ENCODE peak calls at places on chromosomes 5 and 9, in ten cellular contexts. G is Panc1, P is breast epithelium, E is stomach, J is transverse colon, L is K562, Y is GM12878, D is HCT116, Q is SK-N-SH, U is GM12891. S is an unnamed sample.

GRCh38 chr5:38369692-38370091 is 111.3 kb downstream of the EGFLAM start:
- DNase-seq in G (no peak), P (no peak), E (no peak), J (no peak), L (no peak), Y (no peak), D (no peak), Q (no peak), U (no peak), S (no peak)

GRCh38 chr5:130323804-130324454 is 419.7 kb downstream of the CHSY3 start:
- DNase-seq in G (no peak), P (no peak), E (no peak), J (no peak), L (no peak), Y (peak), D (no peak), Q (no peak), U (no peak), S (no peak)

GRCh38 chr5:149426931-149427330 is 47.8 kb upstream of the IL17B start:
- DNase-seq in G (no peak), P (no peak), E (no peak), J (no peak), L (no peak), Y (no peak), D (no peak), Q (no peak), U (no peak), S (no peak)

GRCh38 chr5:132949151-132949550 is 14.3 kb downstream of the AFF4 start:
- DNase-seq in G (no peak), P (no peak), E (no peak), J (no peak), L (no peak), Y (no peak), D (no peak), Q (no peak), U (no peak), S (no peak)

GRCh38 chr9:127721391-127721821 is 5.5 kb downstream of the TTC16 start:
- DNase-seq in G (no peak), P (no peak), E (no peak), J (peak), L (no peak), Y (no peak), D (peak), Q (no peak), U (no peak), S (no peak)

GRCh38 chr9:33287087-33287490 is 3.2 kb upstream of the NFX1 start:
- DNase-seq in G (no peak), P (no peak), E (peak), J (peak), L (peak), Y (no peak), D (peak), Q (peak), U (no peak), S (peak)

GRCh38 chr9:130302785-130303612 is 37.4 kb downstream of the HMCN2 start:
- DNase-seq in G (no peak), P (no peak), E (no peak), J (no peak), L (no peak), Y (no peak), D (no peak), Q (no peak), U (no peak), S (no peak)

GRCh38 chr9:69468380-69468779 is 143.4 kb downstream of the ENTREP1 start:
- DNase-seq in G (no peak), P (no peak), E (no peak), J (no peak), L (no peak), Y (no peak), D (no peak), Q (no peak), U (no peak), S (no peak)

GRCh38 chr9:107273634-107274033 is 9.4 kb upstream of the RAD23B start:
- DNase-seq in G (no peak), P (no peak), E (no peak), J (no peak), L (no peak), Y (no peak), D (no peak), Q (no peak), U (no peak), S (no peak)

GRCh38 chr9:13719981-13720380 is 440.5 kb upstream of the MPDZ start:
- DNase-seq in G (no peak), P (no peak), E (no peak), J (no peak), L (no peak), Y (no peak), D (no peak), Q (no peak), U (no peak), S (no peak)

GRCh38 chr5:137498736-137499505 is at the start of gene SPOCK1:
- DNase-seq in G (no peak), P (peak), E (peak), J (peak), L (peak), Y (no peak), D (peak), Q (peak), U (peak), S (peak)

GRCh38 chr5:92977766-92978555 is 603.1 kb downstream of the NR2F1-AS1 start:
- DNase-seq in G (no peak), P (no peak), E (no peak), J (no peak), L (no peak), Y (no peak), D (no peak), Q (no peak), U (no peak), S (no peak)

GRCh38 chr9:114405294-114406034 is 17.7 kb upstream of the AKNA start:
- DNase-seq in G (no peak), P (peak), E (peak), J (peak), L (peak), Y (no peak), D (peak), Q (peak), U (peak), S (peak)

GRCh38 chr5:10519729-10520128 is 44.1 kb upstream of the ANKRD33B start:
- DNase-seq in G (no peak), P (no peak), E (no peak), J (no peak), L (no peak), Y (no peak), D (no peak), Q (no peak), U (no peak), S (no peak)

GRCh38 chr5:172749881-172750608 is 20.9 kb downstream of the DUSP1 start:
- DNase-seq in G (no peak), P (no peak), E (no peak), J (peak), L (no peak), Y (no peak), D (no peak), Q (no peak), U (no peak), S (no peak)

GRCh38 chr5:172749076-172749475 is 21.9 kb downstream of the DUSP1 start:
- DNase-seq in G (no peak), P (no peak), E (no peak), J (no peak), L (no peak), Y (no peak), D (no peak), Q (no peak), U (no peak), S (no peak)

GRCh38 chr5:172747471-172747870 is 23.5 kb downstream of the DUSP1 start:
- DNase-seq in G (no peak), P (no peak), E (no peak), J (no peak), L (no peak), Y (no peak), D (no peak), Q (no peak), U (no peak), S (no peak)

GRCh38 chr5:172746725-172747124 is 24.3 kb downstream of the DUSP1 start:
- DNase-seq in G (no peak), P (no peak), E (no peak), J (no peak), L (no peak), Y (no peak), D (no peak), Q (no peak), U (no peak), S (no peak)

GRCh38 chr5:172748341-172748843 is 22.6 kb downstream of the DUSP1 start:
- DNase-seq in G (no peak), P (no peak), E (no peak), J (no peak), L (no peak), Y (no peak), D (no peak), Q (no peak), U (no peak), S (peak)
- TF ChIP-seq POLR2AphosphoS5 in G (no peak), P (peak), E (peak), J (peak), L (no peak), Y (no peak), D (no peak), Q (no peak), U (no peak), S (peak)

GRCh38 chr9:72998363-72998762 is 45.5 kb upstream of the ALDH1A1 start:
- DNase-seq in G (no peak), P (no peak), E (no peak), J (no peak), L (no peak), Y (no peak), D (no peak), Q (no peak), U (no peak), S (no peak)
- TF ChIP-seq POLR2AphosphoS5 in G (no peak), P (no peak), E (no peak), J (no peak), L (no peak), Y (no peak), D (no peak), Q (no peak), U (no peak), S (no peak)

GRCh38 chr9:5639816-5640215 is 10.9 kb downstream of the RIC1 start:
- DNase-seq in G (no peak), P (no peak), E (no peak), J (no peak), L (no peak), Y (no peak), D (no peak), Q (no peak), U (no peak), S (no peak)

GRCh38 chr9:5633243-5633642 is 4.3 kb downstream of the RIC1 start:
- DNase-seq in G (no peak), P (no peak), E (no peak), J (no peak), L (peak), Y (no peak), D (no peak), Q (no peak), U (no peak), S (no peak)

GRCh38 chr9:5631021-5631420 is 2.1 kb downstream of the RIC1 start:
- DNase-seq in G (no peak), P (no peak), E (no peak), J (no peak), L (no peak), Y (no peak), D (no peak), Q (no peak), U (no peak), S (no peak)

GRCh38 chr9:5632540-5632939 is 3.6 kb downstream of the RIC1 start:
- DNase-seq in G (no peak), P (no peak), E (no peak), J (no peak), L (no peak), Y (no peak), D (no peak), Q (no peak), U (no peak), S (no peak)

GRCh38 chr9:5635390-5635789 is 6.5 kb downstream of the RIC1 start:
- DNase-seq in G (no peak), P (no peak), E (no peak), J (no peak), L (no peak), Y (no peak), D (no peak), Q (no peak), U (no peak), S (no peak)
- TF ChIP-seq POLR2AphosphoS5 in G (no peak), P (no peak), E (no peak), J (no peak), L (no peak), Y (no peak), D (no peak), Q (no peak), U (no peak), S (no peak)

GRCh38 chr9:137266589-137267453 is 10.7 kb upstream of the TOR4A start:
- DNase-seq in G (no peak), P (no peak), E (no peak), J (no peak), L (no peak), Y (no peak), D (no peak), Q (no peak), U (no peak), S (peak)

GRCh38 chr9:137267933-137268355 is 9.6 kb upstream of the TOR4A start:
- DNase-seq in G (no peak), P (no peak), E (no peak), J (no peak), L (no peak), Y (peak), D (no peak), Q (no peak), U (no peak), S (no peak)

GRCh38 chr9:137269231-137269772 is 8.2 kb upstream of the TOR4A start:
- DNase-seq in G (no peak), P (no peak), E (peak), J (peak), L (no peak), Y (peak), D (no peak), Q (no peak), U (no peak), S (peak)

GRCh38 chr9:137270929-137271695 is 6.4 kb upstream of the TOR4A start:
- DNase-seq in G (no peak), P (no peak), E (no peak), J (no peak), L (no peak), Y (no peak), D (no peak), Q (no peak), U (no peak), S (peak)

DNA sequence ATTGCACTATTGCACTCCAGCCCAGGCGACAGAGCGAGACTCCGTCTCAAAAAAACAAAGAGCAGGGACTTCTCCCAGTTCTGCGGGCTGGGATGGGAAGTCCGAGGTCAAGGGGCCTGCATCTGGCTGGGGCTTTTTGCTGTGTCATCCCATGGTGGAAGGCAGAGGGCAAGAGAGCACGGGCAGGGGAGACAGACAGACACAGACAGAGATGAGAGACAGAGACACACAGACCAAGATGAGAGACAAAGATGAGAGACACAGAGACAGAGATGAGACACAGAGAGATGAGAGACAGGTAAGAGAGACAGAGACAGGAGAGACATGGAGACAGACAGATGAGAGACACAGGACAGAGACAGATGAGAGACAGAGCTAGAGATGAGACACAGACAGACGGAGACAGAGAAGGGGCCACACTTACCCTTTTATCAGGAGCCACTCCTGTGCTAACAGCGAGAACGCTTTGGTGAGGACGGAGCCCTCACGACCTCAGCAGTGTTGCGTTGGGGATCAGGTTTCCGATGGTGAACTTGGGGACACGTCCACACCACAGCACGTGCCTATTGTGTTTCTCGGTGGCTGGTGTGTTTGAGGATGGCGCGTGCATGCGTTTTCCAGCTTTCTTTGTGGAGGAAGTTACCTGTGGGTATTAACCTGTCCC is 8.9 kb upstream of the TOR4A start:
- DNase-seq in G (no peak), P (no peak), E (no peak), J (no peak), L (peak), Y (no peak), D (no peak), Q (no peak), U (no peak), S (no peak)
- TF ChIP-seq POLR2AphosphoS5 in G (no peak), P (no peak), E (no peak), J (no peak), L (no peak), Y (no peak), D (no peak), Q (no peak), U (no peak), S (no peak)

GRCh38 chr9:27573699-27574265 is 501 bp upstream of the C9orf72 start:
- DNase-seq in G (peak), P (peak), E (peak), J (peak), L (peak), Y (peak), D (peak), Q (peak), U (peak), S (peak)

GRCh38 chr9:27572566-27572917 is 739 bp downstream of the C9orf72 start:
- DNase-seq in G (no peak), P (no peak), E (peak), J (peak), L (peak), Y (no peak), D (no peak), Q (peak), U (no peak), S (no peak)

GRCh38 chr9:27572036-27572435 is 1.2 kb downstream of the C9orf72 start:
- DNase-seq in G (no peak), P (no peak), E (no peak), J (no peak), L (no peak), Y (no peak), D (no peak), Q (no peak), U (no peak), S (no peak)

GRCh38 chr9:27569406-27569805 is 3.9 kb downstream of the C9orf72 start:
- DNase-seq in G (no peak), P (no peak), E (no peak), J (no peak), L (no peak), Y (no peak), D (no peak), Q (no peak), U (no peak), S (no peak)

DNA sequence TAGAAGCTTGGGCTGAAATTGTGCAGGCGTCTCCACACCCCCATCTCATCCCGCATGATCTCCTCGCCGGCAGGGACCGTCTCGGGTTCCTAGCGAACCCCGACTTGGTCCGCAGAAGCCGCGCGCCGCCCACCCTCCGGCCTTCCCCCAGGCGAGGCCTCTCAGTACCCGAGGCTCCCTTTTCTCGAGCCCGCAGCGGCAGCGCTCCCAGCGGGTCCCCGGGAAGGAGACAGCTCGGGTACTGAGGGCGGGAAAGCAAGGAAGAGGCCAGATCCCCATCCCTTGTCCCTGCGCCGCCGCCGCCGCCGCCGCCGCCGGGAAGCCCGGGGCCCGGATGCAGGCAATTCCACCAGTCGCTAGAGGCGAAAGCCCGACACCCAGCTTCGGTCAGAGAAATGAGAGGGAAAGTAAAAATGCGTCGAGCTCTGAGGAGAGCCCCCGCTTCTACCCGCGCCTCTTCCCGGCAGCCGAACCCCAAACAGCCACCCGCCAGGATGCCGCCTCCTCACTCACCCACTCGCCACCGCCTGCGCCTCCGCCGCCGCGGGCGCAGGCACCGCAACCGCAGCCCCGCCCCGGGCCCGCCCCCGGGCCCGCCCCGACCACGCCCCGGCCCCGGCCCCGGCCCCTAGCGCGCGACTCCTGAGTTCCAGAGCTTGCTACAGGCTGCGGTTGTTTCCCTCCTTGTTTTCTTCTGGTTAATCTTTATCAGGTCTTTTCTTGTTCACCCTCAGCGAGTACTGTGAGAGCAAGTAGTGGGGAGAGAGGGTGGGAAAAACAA is at the start of gene C9orf72:
- DNase-seq in G (no peak), P (peak), E (peak), J (peak), L (peak), Y (no peak), D (no peak), Q (peak), U (peak), S (peak)
- TF ChIP-seq POLR2AphosphoS5 in G (no peak), P (peak), E (peak), J (peak), L (no peak), Y (peak), D (peak), Q (peak), U (peak), S (no peak)

GRCh38 chr9:97982719-97983523 is at the start of gene ANP32B:
- DNase-seq in G (peak), P (peak), E (peak), J (peak), L (peak), Y (peak), D (peak), Q (peak), U (peak), S (peak)
- TF ChIP-seq POLR2AphosphoS5 in G (peak), P (peak), E (peak), J (no peak), L (peak), Y (peak), D (peak), Q (peak), U (peak), S (no peak)

GRCh38 chr9:34989056-34989945 is at the start of gene DNAJB5:
- DNase-seq in G (peak), P (peak), E (peak), J (peak), L (peak), Y (peak), D (peak), Q (peak), U (peak), S (peak)

GRCh38 chr9:34990908-34991832 is 1.6 kb downstream of the DNAJB5 start:
- DNase-seq in G (no peak), P (no peak), E (no peak), J (no peak), L (no peak), Y (no peak), D (no peak), Q (no peak), U (no peak), S (no peak)

GRCh38 chr9:34991833-34992375 is 2.4 kb downstream of the DNAJB5 start:
- DNase-seq in G (no peak), P (no peak), E (no peak), J (no peak), L (peak), Y (no peak), D (peak), Q (no peak), U (no peak), S (peak)

GRCh38 chr9:34988218-34989055 is 1.1 kb upstream of the DNAJB5 start:
- DNase-seq in G (no peak), P (no peak), E (no peak), J (peak), L (no peak), Y (no peak), D (no peak), Q (peak), U (no peak), S (peak)

DNA sequence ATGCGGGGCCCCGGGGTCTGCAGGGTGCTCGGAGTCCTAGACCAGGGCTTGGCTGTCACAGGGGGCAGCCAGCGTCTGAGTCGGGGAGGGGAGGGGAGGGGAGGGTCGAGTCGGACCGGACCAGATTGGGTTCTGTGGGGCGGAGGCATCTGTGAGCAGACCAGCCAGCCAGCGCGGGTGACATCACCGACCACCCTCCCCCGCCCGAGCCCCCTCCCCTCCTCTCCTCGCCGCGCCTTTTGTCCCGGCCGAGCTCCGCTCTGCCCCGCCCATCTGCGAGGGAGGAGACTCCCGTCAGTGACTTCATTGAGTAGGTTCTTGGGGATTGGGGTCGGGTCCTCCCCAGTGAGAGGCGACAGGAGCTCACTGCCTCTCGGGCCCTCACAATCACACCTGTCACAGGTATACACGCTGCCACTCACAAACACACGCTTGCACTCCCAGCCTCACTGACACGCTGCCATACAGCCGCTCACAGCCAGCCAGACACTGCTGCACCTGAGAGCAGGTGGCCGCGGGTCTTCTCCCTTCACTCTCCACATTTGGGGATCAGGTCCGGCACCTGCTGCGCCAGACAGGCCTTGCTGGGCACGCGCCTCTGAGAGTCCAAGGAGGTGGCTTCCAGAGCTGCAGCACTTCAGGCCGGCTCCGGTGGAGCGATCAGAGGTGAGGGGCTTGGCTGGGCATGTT is 546 bp downstream of the DNAJB5 start:
- DNase-seq in G (no peak), P (no peak), E (peak), J (peak), L (peak), Y (no peak), D (no peak), Q (peak), U (no peak), S (peak)
- TF ChIP-seq POLR2AphosphoS5 in G (peak), P (no peak), E (peak), J (peak), L (no peak), Y (no peak), D (no peak), Q (no peak), U (no peak), S (no peak)

S was measured in upper lobe of left lung.